ENCODE peak calls at places on chromosomes 2 and 18, in ten cellular contexts. T is GM13977, X is uterus, R is thoracic aorta, A is endothelial cell of umbilical vein, F is epithelial cell of esophagus, Z is WERI-Rb-1, Y is psoas muscle, P is cardiac fibroblast, J is sigmoid colon. C is an unnamed sample.

GRCh38 chr2:32904711-32905110 is 42.0 kb upstream of the LTBP1 start:
- DNase-seq in Z (no peak), F (no peak), Y (no peak), X (no peak), R (no peak), J (no peak), P (no peak), A (no peak), T (no peak), C (no peak)

GRCh38 chr18:36501100-36501499 is 203.6 kb downstream of the FHOD3 start:
- DNase-seq in J (no peak), R (no peak), Y (no peak), Z (no peak), F (peak; percentile 74), A (no peak), X (no peak), P (no peak), T (no peak), C (no peak)

GRCh38 chr18:12838178-12838634 is 45.8 kb downstream of the PTPN2 start:
- DNase-seq in F (peak; percentile 98), J (peak; percentile 70), R (no peak), T (no peak), A (no peak), P (peak; percentile 93), Z (no peak), X (peak; percentile 20), Y (peak; percentile 27), C (no peak)

GRCh38 chr2:104786204-104786603 is 67.7 kb upstream of the POU3F3 start:
- DNase-seq in A (no peak), F (no peak), Z (no peak), P (no peak), X (no peak), J (no peak), T (no peak), Y (no peak), R (no peak), C (no peak)

GRCh38 chr2:38943784-38944183 is 54.1 kb downstream of the ARHGEF33 start:
- DNase-seq in Z (no peak), F (no peak), J (no peak), R (no peak), A (no peak), X (no peak), T (no peak), Y (no peak), P (no peak), C (no peak)

GRCh38 chr2:150531626-150532419 is 44.4 kb upstream of the RND3 start:
- DNase-seq in Z (no peak), A (no peak), J (no peak), P (peak; percentile 38), X (no peak), Y (no peak), T (no peak), F (peak; percentile 59), R (no peak), C (no peak)

GRCh38 chr2:196234672-196235071 is 63.3 kb upstream of the STK17B start:
- DNase-seq in F (peak; percentile 63), A (no peak), X (no peak), R (no peak), Y (no peak), J (no peak), Z (no peak), T (no peak), P (peak; percentile 83), C (no peak)

GRCh38 chr2:56088411-56088810 is 95.4 kb upstream of the CCDC85A start:
- DNase-seq in Y (no peak), T (no peak), Z (no peak), X (no peak), P (peak; percentile 15), J (no peak), R (no peak), F (peak; percentile 3), A (no peak), C (no peak)

GRCh38 chr2:132037527-132038178 is 124.1 kb downstream of the ANKRD30BL start:
- DNase-seq in R (no peak), F (peak; percentile 4), X (no peak), A (peak; percentile 3), J (peak; percentile 58), Y (no peak), P (no peak), T (peak; percentile 7), Z (peak; percentile 82), C (peak; percentile 54)

GRCh38 chr2:237695201-237695780 is 67.9 kb downstream of the LRRFIP1 start:
- DNase-seq in F (peak; percentile 90), Y (no peak), A (peak; percentile 95), P (peak; percentile 95), J (peak; percentile 29), R (no peak), Z (no peak), X (peak; percentile 4), T (no peak), C (no peak)

GRCh38 chr2:9918275-9918674 is 33.2 kb upstream of the GRHL1 start:
- DNase-seq in Y (no peak), R (no peak), J (no peak), Z (no peak), A (peak; percentile 60), T (no peak), X (no peak), F (peak; percentile 60), P (peak; percentile 38), C (no peak)

GRCh38 chr2:146853741-146854444 is 990.9 kb upstream of the ACVR2A start:
- DNase-seq in P (peak; percentile 50), R (no peak), T (no peak), F (peak; percentile 33), A (no peak), Z (no peak), X (no peak), J (no peak), Y (no peak), C (no peak)

GRCh38 chr2:228023619-228024018 is 152.2 kb downstream of the DAW1 start:
- DNase-seq in F (peak; percentile 32), P (peak; percentile 92), Z (no peak), T (no peak), R (no peak), X (no peak), J (no peak), A (no peak), Y (no peak), C (no peak)

DNA sequence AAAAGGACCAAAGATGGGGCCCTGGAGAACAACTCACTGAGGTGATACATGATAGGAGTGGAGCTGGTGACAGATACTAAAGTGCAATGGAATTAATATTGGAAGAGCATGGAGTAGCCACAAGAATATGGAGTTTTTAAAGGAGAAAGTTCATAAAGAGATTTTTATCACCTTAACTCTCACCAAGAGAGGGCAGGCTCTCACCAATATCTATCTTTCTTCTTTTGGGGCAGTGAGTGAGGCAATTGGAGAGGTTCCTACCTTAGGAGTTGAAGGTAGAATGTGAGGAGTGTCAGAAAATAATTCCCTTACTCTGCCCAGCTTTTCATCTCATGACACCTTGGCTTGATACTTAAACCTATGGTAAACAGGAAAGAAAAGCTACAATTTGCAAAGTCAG is 233.7 kb upstream of the CWC22 start:
- DNase-seq in R (no peak), X (no peak), T (no peak), Y (no peak), J (no peak), A (no peak), F (peak; percentile 51), P (peak; percentile 47), Z (no peak), C (no peak)
- TF ChIP-seq CTCF in R (no peak), X (no peak), T (peak; percentile 34), Y (no peak), J (no peak), A (no peak), F (peak; percentile 55), P (peak; percentile 40), Z (no peak), C (no peak)

GRCh38 chr2:47264183-47264582 is 109.1 kb upstream of the STPG4 start:
- DNase-seq in F (no peak), Y (no peak), A (no peak), Z (no peak), J (no peak), R (no peak), X (no peak), T (no peak), P (no peak), C (no peak)
- TF ChIP-seq CTCF in F (no peak), Y (no peak), A (no peak), Z (peak; percentile 11), J (no peak), R (no peak), X (no peak), T (no peak), P (no peak), C (no peak)

GRCh38 chr2:174338155-174338495 is 3.4 kb downstream of the SP9 start:
- DNase-seq in A (peak; percentile 26), Y (no peak), X (no peak), F (no peak), R (no peak), Z (no peak), T (no peak), P (no peak), J (no peak), C (no peak)

GRCh38 chr2:174335605-174336402 is 1.1 kb downstream of the SP9 start:
- DNase-seq in Y (peak; percentile 32), T (peak; percentile 55), P (no peak), Z (peak; percentile 39), J (peak; percentile 58), X (peak; percentile 16), R (no peak), F (no peak), A (peak; percentile 23), C (peak; percentile 41)

GRCh38 chr2:174334781-174335604 is at the start of gene SP9:
- DNase-seq in X (no peak), R (no peak), T (peak; percentile 81), Y (peak; percentile 39), J (no peak), P (no peak), F (peak; percentile 54), A (peak; percentile 50), Z (peak; percentile 93), C (peak; percentile 63)

GRCh38 chr2:174337337-174338154 is 2.8 kb downstream of the SP9 start:
- DNase-seq in P (peak; percentile 36), Z (peak; percentile 30), A (peak; percentile 46), Y (no peak), J (no peak), X (no peak), T (peak; percentile 65), F (peak; percentile 38), R (no peak), C (peak; percentile 45)

GRCh38 chr2:174336403-174337336 is 1.9 kb downstream of the SP9 start:
- DNase-seq in T (peak; percentile 78), P (no peak), Z (peak; percentile 59), Y (peak; percentile 36), F (peak; percentile 53), J (no peak), A (peak; percentile 31), R (no peak), X (no peak), C (peak; percentile 51)
- TF ChIP-seq CTCF in T (peak; percentile 30), P (no peak), Z (peak; percentile 34), Y (peak; percentile 23), F (no peak), J (no peak), A (no peak), R (no peak), X (no peak), C (peak; percentile 37)

DNA sequence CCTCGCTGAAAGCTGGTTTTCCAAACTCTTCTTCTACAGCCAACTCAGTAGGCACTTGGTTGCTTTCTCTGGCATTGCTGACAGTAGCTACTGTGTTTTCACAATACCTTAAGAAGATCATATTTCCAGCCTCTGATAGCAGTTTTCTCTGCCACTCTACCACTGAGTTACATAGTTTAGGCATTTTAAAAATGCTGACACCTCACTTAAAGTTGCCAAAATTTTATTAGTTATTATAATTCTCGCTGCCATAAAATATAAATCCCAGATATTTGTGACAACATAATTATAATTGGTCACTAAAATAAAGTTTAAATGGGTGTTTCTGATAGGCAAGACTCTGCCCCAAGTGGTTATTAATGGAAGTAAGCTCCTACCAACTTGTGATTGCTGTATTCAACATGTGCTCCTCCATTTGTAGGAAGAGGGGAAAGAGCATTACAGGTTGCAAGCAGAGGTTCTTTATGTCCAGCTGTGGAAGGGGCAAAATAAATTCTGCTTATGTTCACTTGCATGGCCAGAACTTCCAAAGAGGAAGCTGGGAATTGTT is 1202.8 kb downstream of the CNTNAP5 start:
- DNase-seq in F (peak; percentile 1), Y (no peak), A (no peak), R (no peak), X (no peak), P (no peak), T (no peak), J (no peak), Z (no peak), C (no peak)
- TF ChIP-seq CTCF in F (no peak), Y (no peak), A (no peak), R (no peak), X (no peak), P (no peak), T (no peak), J (no peak), Z (peak; percentile 28), C (peak; percentile 55)